ENCODE peak calls at places on chromosomes 4 and X, in nine cellular contexts. One of them, this sample, is unnamed.

GRCh38 chrX:35773958-35774564 is 24.1 kb upstream of the MAGEB16 start:
- DNase-seq in stimulated activated CD4-positive, alpha-beta T cell treated with anti-CD3 and anti-CD28 coated beads, Interleukin-12 subunit alpha, Interleukin-12 subunit beta, amount 100 ng/mL, for 48 hours: no peak
- DNase-seq in kidney epithelial cell: no peak
- DNase-seq in breast epithelium: no peak
- DNase-seq in astrocyte of the spinal cord: no peak
- DNase-seq in NCI-H345: no peak
- DNase-seq in activated T-helper 1 cell treated with anti-CD3 and anti-CD28 coated beads, Interleukin-12 subunit alpha, Interleukin-12 subunit beta, Interleukin-2, Interleukin-4 antibody, amounts not matched to agents 30 ng/mL and 10 ng/mL and 1 ng/mL, durations not matched to agents 14 hours and 24 hours and 36 hours: no peak
- DNase-seq in heart left ventricle: no peak
- DNase-seq in cerebellar cortex: no peak
- DNase-seq in this sample: no peak

GRCh38 chrX:38052096-38052495 is 45.7 kb downstream of the SYTL5 start:
- DNase-seq in kidney epithelial cell: peak; percentile 77
- DNase-seq in cerebellar cortex: no peak
- DNase-seq in NCI-H345: no peak
- DNase-seq in activated T-helper 1 cell treated with anti-CD3 and anti-CD28 coated beads, Interleukin-12 subunit alpha, Interleukin-12 subunit beta, Interleukin-2, Interleukin-4 antibody, amounts not matched to agents 30 ng/mL and 10 ng/mL and 1 ng/mL, durations not matched to agents 14 hours and 24 hours and 36 hours: no peak
- DNase-seq in heart left ventricle: no peak
- DNase-seq in astrocyte of the spinal cord: peak; percentile 88
- DNase-seq in breast epithelium: no peak
- DNase-seq in stimulated activated CD4-positive, alpha-beta T cell treated with anti-CD3 and anti-CD28 coated beads, Interleukin-12 subunit alpha, Interleukin-12 subunit beta, amount 100 ng/mL, for 48 hours: no peak
- DNase-seq in this sample: no peak

GRCh38 chr4:140367738-140368137 is 5.7 kb upstream of the SCOC start:
- DNase-seq in astrocyte of the spinal cord: peak; percentile 61
- DNase-seq in heart left ventricle: no peak
- DNase-seq in kidney epithelial cell: no peak
- DNase-seq in NCI-H345: no peak
- DNase-seq in breast epithelium: no peak
- DNase-seq in stimulated activated CD4-positive, alpha-beta T cell treated with anti-CD3 and anti-CD28 coated beads, Interleukin-12 subunit alpha, Interleukin-12 subunit beta, amount 100 ng/mL, for 48 hours: no peak
- DNase-seq in activated T-helper 1 cell treated with anti-CD3 and anti-CD28 coated beads, Interleukin-12 subunit alpha, Interleukin-12 subunit beta, Interleukin-2, Interleukin-4 antibody, amounts not matched to agents 30 ng/mL and 10 ng/mL and 1 ng/mL, durations not matched to agents 14 hours and 24 hours and 36 hours: no peak
- DNase-seq in cerebellar cortex: no peak
- DNase-seq in this sample: no peak

GRCh38 chrX:6120329-6120728 is 108.3 kb downstream of the NLGN4X start:
- DNase-seq in cerebellar cortex: no peak
- DNase-seq in stimulated activated CD4-positive, alpha-beta T cell treated with anti-CD3 and anti-CD28 coated beads, Interleukin-12 subunit alpha, Interleukin-12 subunit beta, amount 100 ng/mL, for 48 hours: no peak
- DNase-seq in heart left ventricle: no peak
- DNase-seq in activated T-helper 1 cell treated with anti-CD3 and anti-CD28 coated beads, Interleukin-12 subunit alpha, Interleukin-12 subunit beta, Interleukin-2, Interleukin-4 antibody, amounts not matched to agents 30 ng/mL and 10 ng/mL and 1 ng/mL, durations not matched to agents 14 hours and 24 hours and 36 hours: no peak
- DNase-seq in astrocyte of the spinal cord: no peak
- DNase-seq in NCI-H345: no peak
- DNase-seq in kidney epithelial cell: no peak
- DNase-seq in breast epithelium: no peak
- DNase-seq in this sample: no peak

GRCh38 chr4:135236035-135236434 is 1034.4 kb upstream of the PABPC4L start:
- DNase-seq in stimulated activated CD4-positive, alpha-beta T cell treated with anti-CD3 and anti-CD28 coated beads, Interleukin-12 subunit alpha, Interleukin-12 subunit beta, amount 100 ng/mL, for 48 hours: no peak
- DNase-seq in breast epithelium: no peak
- DNase-seq in heart left ventricle: no peak
- DNase-seq in NCI-H345: no peak
- DNase-seq in kidney epithelial cell: no peak
- DNase-seq in cerebellar cortex: no peak
- DNase-seq in astrocyte of the spinal cord: no peak
- DNase-seq in activated T-helper 1 cell treated with anti-CD3 and anti-CD28 coated beads, Interleukin-12 subunit alpha, Interleukin-12 subunit beta, Interleukin-2, Interleukin-4 antibody, amounts not matched to agents 30 ng/mL and 10 ng/mL and 1 ng/mL, durations not matched to agents 14 hours and 24 hours and 36 hours: no peak
- DNase-seq in this sample: no peak

GRCh38 chr4:68606240-68606639 is 30.1 kb upstream of the UGT2B17 start:
- DNase-seq in breast epithelium: no peak
- DNase-seq in heart left ventricle: no peak
- DNase-seq in stimulated activated CD4-positive, alpha-beta T cell treated with anti-CD3 and anti-CD28 coated beads, Interleukin-12 subunit alpha, Interleukin-12 subunit beta, amount 100 ng/mL, for 48 hours: no peak
- DNase-seq in NCI-H345: no peak
- DNase-seq in activated T-helper 1 cell treated with anti-CD3 and anti-CD28 coated beads, Interleukin-12 subunit alpha, Interleukin-12 subunit beta, Interleukin-2, Interleukin-4 antibody, amounts not matched to agents 30 ng/mL and 10 ng/mL and 1 ng/mL, durations not matched to agents 14 hours and 24 hours and 36 hours: no peak
- DNase-seq in kidney epithelial cell: no peak
- DNase-seq in cerebellar cortex: no peak
- DNase-seq in astrocyte of the spinal cord: no peak
- DNase-seq in this sample: no peak

GRCh38 chr4:61003301-61003700 is 196.8 kb upstream of the ADGRL3 start:
- DNase-seq in breast epithelium: no peak
- DNase-seq in kidney epithelial cell: no peak
- DNase-seq in astrocyte of the spinal cord: peak; percentile 49
- DNase-seq in NCI-H345: no peak
- DNase-seq in heart left ventricle: no peak
- DNase-seq in activated T-helper 1 cell treated with anti-CD3 and anti-CD28 coated beads, Interleukin-12 subunit alpha, Interleukin-12 subunit beta, Interleukin-2, Interleukin-4 antibody, amounts not matched to agents 30 ng/mL and 10 ng/mL and 1 ng/mL, durations not matched to agents 14 hours and 24 hours and 36 hours: no peak
- DNase-seq in stimulated activated CD4-positive, alpha-beta T cell treated with anti-CD3 and anti-CD28 coated beads, Interleukin-12 subunit alpha, Interleukin-12 subunit beta, amount 100 ng/mL, for 48 hours: no peak
- DNase-seq in cerebellar cortex: no peak
- DNase-seq in this sample: no peak

GRCh38 chr4:134470544-134470943 is 269.0 kb upstream of the PABPC4L start:
- DNase-seq in kidney epithelial cell: no peak
- DNase-seq in stimulated activated CD4-positive, alpha-beta T cell treated with anti-CD3 and anti-CD28 coated beads, Interleukin-12 subunit alpha, Interleukin-12 subunit beta, amount 100 ng/mL, for 48 hours: no peak
- DNase-seq in astrocyte of the spinal cord: no peak
- DNase-seq in cerebellar cortex: peak; percentile 23
- DNase-seq in heart left ventricle: no peak
- DNase-seq in breast epithelium: no peak
- DNase-seq in activated T-helper 1 cell treated with anti-CD3 and anti-CD28 coated beads, Interleukin-12 subunit alpha, Interleukin-12 subunit beta, Interleukin-2, Interleukin-4 antibody, amounts not matched to agents 30 ng/mL and 10 ng/mL and 1 ng/mL, durations not matched to agents 14 hours and 24 hours and 36 hours: no peak
- DNase-seq in NCI-H345: no peak
- DNase-seq in this sample: no peak

GRCh38 chrX:155134255-155134654 is 62.9 kb downstream of the BRCC3 start:
- DNase-seq in stimulated activated CD4-positive, alpha-beta T cell treated with anti-CD3 and anti-CD28 coated beads, Interleukin-12 subunit alpha, Interleukin-12 subunit beta, amount 100 ng/mL, for 48 hours: no peak
- DNase-seq in cerebellar cortex: no peak
- DNase-seq in activated T-helper 1 cell treated with anti-CD3 and anti-CD28 coated beads, Interleukin-12 subunit alpha, Interleukin-12 subunit beta, Interleukin-2, Interleukin-4 antibody, amounts not matched to agents 30 ng/mL and 10 ng/mL and 1 ng/mL, durations not matched to agents 14 hours and 24 hours and 36 hours: no peak
- DNase-seq in kidney epithelial cell: no peak
- DNase-seq in astrocyte of the spinal cord: no peak
- DNase-seq in heart left ventricle: peak; percentile 13
- DNase-seq in NCI-H345: no peak
- DNase-seq in breast epithelium: no peak
- DNase-seq in this sample: no peak

GRCh38 chrX:123739474-123739873 is 6.6 kb upstream of the THOC2 start:
- DNase-seq in astrocyte of the spinal cord: no peak
- DNase-seq in breast epithelium: no peak
- DNase-seq in kidney epithelial cell: no peak
- DNase-seq in cerebellar cortex: no peak
- DNase-seq in activated T-helper 1 cell treated with anti-CD3 and anti-CD28 coated beads, Interleukin-12 subunit alpha, Interleukin-12 subunit beta, Interleukin-2, Interleukin-4 antibody, amounts not matched to agents 30 ng/mL and 10 ng/mL and 1 ng/mL, durations not matched to agents 14 hours and 24 hours and 36 hours: no peak
- DNase-seq in stimulated activated CD4-positive, alpha-beta T cell treated with anti-CD3 and anti-CD28 coated beads, Interleukin-12 subunit alpha, Interleukin-12 subunit beta, amount 100 ng/mL, for 48 hours: no peak
- DNase-seq in NCI-H345: no peak
- DNase-seq in heart left ventricle: no peak
- DNase-seq in this sample: no peak

GRCh38 chrX:49269768-49270248 is at the start of gene PPP1R3F:
- DNase-seq in kidney epithelial cell: no peak
- DNase-seq in cerebellar cortex: no peak
- DNase-seq in stimulated activated CD4-positive, alpha-beta T cell treated with anti-CD3 and anti-CD28 coated beads, Interleukin-12 subunit alpha, Interleukin-12 subunit beta, amount 100 ng/mL, for 48 hours: peak; percentile 31
- DNase-seq in activated T-helper 1 cell treated with anti-CD3 and anti-CD28 coated beads, Interleukin-12 subunit alpha, Interleukin-12 subunit beta, Interleukin-2, Interleukin-4 antibody, amounts not matched to agents 30 ng/mL and 10 ng/mL and 1 ng/mL, durations not matched to agents 14 hours and 24 hours and 36 hours: no peak
- DNase-seq in NCI-H345: no peak
- DNase-seq in breast epithelium: no peak
- DNase-seq in heart left ventricle: no peak
- DNase-seq in astrocyte of the spinal cord: no peak
- DNase-seq in this sample: no peak

GRCh38 chrX:123648028-123648810 is 84.6 kb downstream of the THOC2 start:
- DNase-seq in stimulated activated CD4-positive, alpha-beta T cell treated with anti-CD3 and anti-CD28 coated beads, Interleukin-12 subunit alpha, Interleukin-12 subunit beta, amount 100 ng/mL, for 48 hours: no peak
- DNase-seq in astrocyte of the spinal cord: peak; percentile 78
- DNase-seq in NCI-H345: peak; percentile 43
- DNase-seq in kidney epithelial cell: peak; percentile 38
- DNase-seq in heart left ventricle: no peak
- DNase-seq in breast epithelium: no peak
- DNase-seq in activated T-helper 1 cell treated with anti-CD3 and anti-CD28 coated beads, Interleukin-12 subunit alpha, Interleukin-12 subunit beta, Interleukin-2, Interleukin-4 antibody, amounts not matched to agents 30 ng/mL and 10 ng/mL and 1 ng/mL, durations not matched to agents 14 hours and 24 hours and 36 hours: peak; percentile 12
- DNase-seq in cerebellar cortex: no peak
- DNase-seq in this sample: no peak

GRCh38 chrX:48022740-48023139 is 16.0 kb downstream of the SPACA5 start:
- DNase-seq in activated T-helper 1 cell treated with anti-CD3 and anti-CD28 coated beads, Interleukin-12 subunit alpha, Interleukin-12 subunit beta, Interleukin-2, Interleukin-4 antibody, amounts not matched to agents 30 ng/mL and 10 ng/mL and 1 ng/mL, durations not matched to agents 14 hours and 24 hours and 36 hours: no peak
- DNase-seq in NCI-H345: no peak
- DNase-seq in cerebellar cortex: no peak
- DNase-seq in kidney epithelial cell: no peak
- DNase-seq in heart left ventricle: no peak
- DNase-seq in breast epithelium: no peak
- DNase-seq in stimulated activated CD4-positive, alpha-beta T cell treated with anti-CD3 and anti-CD28 coated beads, Interleukin-12 subunit alpha, Interleukin-12 subunit beta, amount 100 ng/mL, for 48 hours: no peak
- DNase-seq in astrocyte of the spinal cord: no peak
- DNase-seq in this sample: no peak

GRCh38 chrX:73563740-73564073 is 710 bp downstream of the CHIC1 start:
- DNase-seq in heart left ventricle: no peak
- DNase-seq in stimulated activated CD4-positive, alpha-beta T cell treated with anti-CD3 and anti-CD28 coated beads, Interleukin-12 subunit alpha, Interleukin-12 subunit beta, amount 100 ng/mL, for 48 hours: no peak
- DNase-seq in NCI-H345: no peak
- DNase-seq in activated T-helper 1 cell treated with anti-CD3 and anti-CD28 coated beads, Interleukin-12 subunit alpha, Interleukin-12 subunit beta, Interleukin-2, Interleukin-4 antibody, amounts not matched to agents 30 ng/mL and 10 ng/mL and 1 ng/mL, durations not matched to agents 14 hours and 24 hours and 36 hours: no peak
- DNase-seq in kidney epithelial cell: no peak
- DNase-seq in cerebellar cortex: peak; percentile 46
- DNase-seq in breast epithelium: no peak
- DNase-seq in astrocyte of the spinal cord: peak; percentile 29
- DNase-seq in this sample: no peak

GRCh38 chr4:79682801-79683217 is 274.8 kb upstream of the GK2 start:
- DNase-seq in astrocyte of the spinal cord: peak; percentile 75
- DNase-seq in activated T-helper 1 cell treated with anti-CD3 and anti-CD28 coated beads, Interleukin-12 subunit alpha, Interleukin-12 subunit beta, Interleukin-2, Interleukin-4 antibody, amounts not matched to agents 30 ng/mL and 10 ng/mL and 1 ng/mL, durations not matched to agents 14 hours and 24 hours and 36 hours: no peak
- DNase-seq in heart left ventricle: peak; percentile 35
- DNase-seq in cerebellar cortex: no peak
- DNase-seq in breast epithelium: no peak
- DNase-seq in NCI-H345: no peak
- DNase-seq in stimulated activated CD4-positive, alpha-beta T cell treated with anti-CD3 and anti-CD28 coated beads, Interleukin-12 subunit alpha, Interleukin-12 subunit beta, amount 100 ng/mL, for 48 hours: no peak
- DNase-seq in kidney epithelial cell: no peak
- DNase-seq in this sample: peak; percentile 16

GRCh38 chr4:85968945-85969830 is 390.7 kb downstream of the MAPK10 start:
- DNase-seq in cerebellar cortex: peak; percentile 48
- DNase-seq in breast epithelium: no peak
- DNase-seq in activated T-helper 1 cell treated with anti-CD3 and anti-CD28 coated beads, Interleukin-12 subunit alpha, Interleukin-12 subunit beta, Interleukin-2, Interleukin-4 antibody, amounts not matched to agents 30 ng/mL and 10 ng/mL and 1 ng/mL, durations not matched to agents 14 hours and 24 hours and 36 hours: no peak
- DNase-seq in NCI-H345: peak; percentile 23
- DNase-seq in kidney epithelial cell: peak; percentile 18
- DNase-seq in heart left ventricle: no peak
- DNase-seq in astrocyte of the spinal cord: peak; percentile 74
- DNase-seq in stimulated activated CD4-positive, alpha-beta T cell treated with anti-CD3 and anti-CD28 coated beads, Interleukin-12 subunit alpha, Interleukin-12 subunit beta, amount 100 ng/mL, for 48 hours: no peak
- DNase-seq in this sample: peak; percentile 75

GRCh38 chr4:105896461-105896939 is 1.2 kb downstream of the NPNT start:
- DNase-seq in NCI-H345: peak; percentile 27
- DNase-seq in heart left ventricle: no peak
- DNase-seq in activated T-helper 1 cell treated with anti-CD3 and anti-CD28 coated beads, Interleukin-12 subunit alpha, Interleukin-12 subunit beta, Interleukin-2, Interleukin-4 antibody, amounts not matched to agents 30 ng/mL and 10 ng/mL and 1 ng/mL, durations not matched to agents 14 hours and 24 hours and 36 hours: no peak
- DNase-seq in cerebellar cortex: no peak
- DNase-seq in astrocyte of the spinal cord: no peak
- DNase-seq in stimulated activated CD4-positive, alpha-beta T cell treated with anti-CD3 and anti-CD28 coated beads, Interleukin-12 subunit alpha, Interleukin-12 subunit beta, amount 100 ng/mL, for 48 hours: no peak
- DNase-seq in breast epithelium: no peak
- DNase-seq in kidney epithelial cell: no peak
- DNase-seq in this sample: no peak

GRCh38 chrX:28847423-28847822 is 260.2 kb downstream of the IL1RAPL1 start:
- DNase-seq in heart left ventricle: no peak
- DNase-seq in astrocyte of the spinal cord: peak; percentile 50
- DNase-seq in kidney epithelial cell: no peak
- DNase-seq in NCI-H345: no peak
- DNase-seq in cerebellar cortex: no peak
- DNase-seq in activated T-helper 1 cell treated with anti-CD3 and anti-CD28 coated beads, Interleukin-12 subunit alpha, Interleukin-12 subunit beta, Interleukin-2, Interleukin-4 antibody, amounts not matched to agents 30 ng/mL and 10 ng/mL and 1 ng/mL, durations not matched to agents 14 hours and 24 hours and 36 hours: no peak
- DNase-seq in stimulated activated CD4-positive, alpha-beta T cell treated with anti-CD3 and anti-CD28 coated beads, Interleukin-12 subunit alpha, Interleukin-12 subunit beta, amount 100 ng/mL, for 48 hours: no peak
- DNase-seq in breast epithelium: no peak
- DNase-seq in this sample: peak; percentile 86

GRCh38 chr4:76325072-76325471 is 18.5 kb downstream of the STBD1 start:
- DNase-seq in activated T-helper 1 cell treated with anti-CD3 and anti-CD28 coated beads, Interleukin-12 subunit alpha, Interleukin-12 subunit beta, Interleukin-2, Interleukin-4 antibody, amounts not matched to agents 30 ng/mL and 10 ng/mL and 1 ng/mL, durations not matched to agents 14 hours and 24 hours and 36 hours: no peak
- DNase-seq in NCI-H345: no peak
- DNase-seq in kidney epithelial cell: no peak
- DNase-seq in heart left ventricle: no peak
- DNase-seq in astrocyte of the spinal cord: no peak
- DNase-seq in stimulated activated CD4-positive, alpha-beta T cell treated with anti-CD3 and anti-CD28 coated beads, Interleukin-12 subunit alpha, Interleukin-12 subunit beta, amount 100 ng/mL, for 48 hours: no peak
- DNase-seq in breast epithelium: no peak
- DNase-seq in cerebellar cortex: no peak
- DNase-seq in this sample: no peak

GRCh38 chrX:40278340-40279090 is 180.8 kb upstream of the BCOR start:
- DNase-seq in astrocyte of the spinal cord: peak; percentile 49
- DNase-seq in heart left ventricle: no peak
- DNase-seq in stimulated activated CD4-positive, alpha-beta T cell treated with anti-CD3 and anti-CD28 coated beads, Interleukin-12 subunit alpha, Interleukin-12 subunit beta, amount 100 ng/mL, for 48 hours: peak; percentile 3
- DNase-seq in activated T-helper 1 cell treated with anti-CD3 and anti-CD28 coated beads, Interleukin-12 subunit alpha, Interleukin-12 subunit beta, Interleukin-2, Interleukin-4 antibody, amounts not matched to agents 30 ng/mL and 10 ng/mL and 1 ng/mL, durations not matched to agents 14 hours and 24 hours and 36 hours: peak; percentile 7
- DNase-seq in breast epithelium: no peak
- DNase-seq in NCI-H345: no peak
- DNase-seq in kidney epithelial cell: no peak
- DNase-seq in cerebellar cortex: no peak
- DNase-seq in this sample: no peak

GRCh38 chrX:110322603-110323002 is 4.7 kb upstream of the AMMECR1 start:
- DNase-seq in cerebellar cortex: no peak
- DNase-seq in heart left ventricle: no peak
- DNase-seq in kidney epithelial cell: no peak
- DNase-seq in astrocyte of the spinal cord: peak; percentile 9
- DNase-seq in stimulated activated CD4-positive, alpha-beta T cell treated with anti-CD3 and anti-CD28 coated beads, Interleukin-12 subunit alpha, Interleukin-12 subunit beta, amount 100 ng/mL, for 48 hours: no peak
- DNase-seq in breast epithelium: no peak
- DNase-seq in NCI-H345: peak; percentile 59
- DNase-seq in activated T-helper 1 cell treated with anti-CD3 and anti-CD28 coated beads, Interleukin-12 subunit alpha, Interleukin-12 subunit beta, Interleukin-2, Interleukin-4 antibody, amounts not matched to agents 30 ng/mL and 10 ng/mL and 1 ng/mL, durations not matched to agents 14 hours and 24 hours and 36 hours: no peak
- DNase-seq in this sample: no peak

GRCh38 chr4:121380448-121381147 is at the start of gene QRFPR:
- DNase-seq in cerebellar cortex: no peak
- DNase-seq in kidney epithelial cell: no peak
- DNase-seq in heart left ventricle: peak; percentile 70
- DNase-seq in breast epithelium: no peak
- DNase-seq in stimulated activated CD4-positive, alpha-beta T cell treated with anti-CD3 and anti-CD28 coated beads, Interleukin-12 subunit alpha, Interleukin-12 subunit beta, amount 100 ng/mL, for 48 hours: no peak
- DNase-seq in activated T-helper 1 cell treated with anti-CD3 and anti-CD28 coated beads, Interleukin-12 subunit alpha, Interleukin-12 subunit beta, Interleukin-2, Interleukin-4 antibody, amounts not matched to agents 30 ng/mL and 10 ng/mL and 1 ng/mL, durations not matched to agents 14 hours and 24 hours and 36 hours: no peak
- DNase-seq in astrocyte of the spinal cord: peak; percentile 9
- DNase-seq in NCI-H345: no peak
- DNase-seq in this sample: no peak

GRCh38 chr4:3513807-3514206 is 18.4 kb downstream of the LRPAP1 start:
- DNase-seq in breast epithelium: no peak
- DNase-seq in kidney epithelial cell: no peak
- DNase-seq in heart left ventricle: no peak
- DNase-seq in cerebellar cortex: no peak
- DNase-seq in NCI-H345: no peak
- DNase-seq in stimulated activated CD4-positive, alpha-beta T cell treated with anti-CD3 and anti-CD28 coated beads, Interleukin-12 subunit alpha, Interleukin-12 subunit beta, amount 100 ng/mL, for 48 hours: no peak
- DNase-seq in astrocyte of the spinal cord: no peak
- DNase-seq in activated T-helper 1 cell treated with anti-CD3 and anti-CD28 coated beads, Interleukin-12 subunit alpha, Interleukin-12 subunit beta, Interleukin-2, Interleukin-4 antibody, amounts not matched to agents 30 ng/mL and 10 ng/mL and 1 ng/mL, durations not matched to agents 14 hours and 24 hours and 36 hours: no peak
- DNase-seq in this sample: no peak

GRCh38 chr4:136867465-136867864 is 664.8 kb downstream of the PCDH18 start:
- DNase-seq in kidney epithelial cell: no peak
- DNase-seq in breast epithelium: no peak
- DNase-seq in heart left ventricle: no peak
- DNase-seq in cerebellar cortex: no peak
- DNase-seq in stimulated activated CD4-positive, alpha-beta T cell treated with anti-CD3 and anti-CD28 coated beads, Interleukin-12 subunit alpha, Interleukin-12 subunit beta, amount 100 ng/mL, for 48 hours: no peak
- DNase-seq in astrocyte of the spinal cord: no peak
- DNase-seq in activated T-helper 1 cell treated with anti-CD3 and anti-CD28 coated beads, Interleukin-12 subunit alpha, Interleukin-12 subunit beta, Interleukin-2, Interleukin-4 antibody, amounts not matched to agents 30 ng/mL and 10 ng/mL and 1 ng/mL, durations not matched to agents 14 hours and 24 hours and 36 hours: no peak
- DNase-seq in NCI-H345: no peak
- DNase-seq in this sample: no peak

GRCh38 chr4:163344147-163345050 is 707 bp downstream of the NPY5R start:
- DNase-seq in astrocyte of the spinal cord: peak; percentile 10
- DNase-seq in breast epithelium: no peak
- DNase-seq in heart left ventricle: peak; percentile 52
- DNase-seq in cerebellar cortex: no peak
- DNase-seq in kidney epithelial cell: no peak
- DNase-seq in activated T-helper 1 cell treated with anti-CD3 and anti-CD28 coated beads, Interleukin-12 subunit alpha, Interleukin-12 subunit beta, Interleukin-2, Interleukin-4 antibody, amounts not matched to agents 30 ng/mL and 10 ng/mL and 1 ng/mL, durations not matched to agents 14 hours and 24 hours and 36 hours: no peak
- DNase-seq in stimulated activated CD4-positive, alpha-beta T cell treated with anti-CD3 and anti-CD28 coated beads, Interleukin-12 subunit alpha, Interleukin-12 subunit beta, amount 100 ng/mL, for 48 hours: no peak
- DNase-seq in NCI-H345: no peak
- DNase-seq in this sample: no peak

GRCh38 chrX:96372313-96373046 is 312.2 kb upstream of the DIAPH2 start:
- DNase-seq in heart left ventricle: no peak
- DNase-seq in NCI-H345: no peak
- DNase-seq in cerebellar cortex: peak; percentile 3
- DNase-seq in astrocyte of the spinal cord: peak; percentile 57
- DNase-seq in kidney epithelial cell: no peak
- DNase-seq in stimulated activated CD4-positive, alpha-beta T cell treated with anti-CD3 and anti-CD28 coated beads, Interleukin-12 subunit alpha, Interleukin-12 subunit beta, amount 100 ng/mL, for 48 hours: no peak
- DNase-seq in breast epithelium: no peak
- DNase-seq in activated T-helper 1 cell treated with anti-CD3 and anti-CD28 coated beads, Interleukin-12 subunit alpha, Interleukin-12 subunit beta, Interleukin-2, Interleukin-4 antibody, amounts not matched to agents 30 ng/mL and 10 ng/mL and 1 ng/mL, durations not matched to agents 14 hours and 24 hours and 36 hours: no peak
- DNase-seq in this sample: peak; percentile 27

GRCh38 chr4:155403886-155404285 is 27.1 kb upstream of the MAP9 start:
- DNase-seq in NCI-H345: peak; percentile 6
- DNase-seq in breast epithelium: no peak
- DNase-seq in kidney epithelial cell: no peak
- DNase-seq in cerebellar cortex: peak; percentile 64
- DNase-seq in heart left ventricle: no peak
- DNase-seq in astrocyte of the spinal cord: peak; percentile 59
- DNase-seq in stimulated activated CD4-positive, alpha-beta T cell treated with anti-CD3 and anti-CD28 coated beads, Interleukin-12 subunit alpha, Interleukin-12 subunit beta, amount 100 ng/mL, for 48 hours: no peak
- DNase-seq in activated T-helper 1 cell treated with anti-CD3 and anti-CD28 coated beads, Interleukin-12 subunit alpha, Interleukin-12 subunit beta, Interleukin-2, Interleukin-4 antibody, amounts not matched to agents 30 ng/mL and 10 ng/mL and 1 ng/mL, durations not matched to agents 14 hours and 24 hours and 36 hours: no peak
- DNase-seq in this sample: no peak

GRCh38 chr4:54226399-54227260 is 2.5 kb upstream of the PDGFRA start:
- DNase-seq in stimulated activated CD4-positive, alpha-beta T cell treated with anti-CD3 and anti-CD28 coated beads, Interleukin-12 subunit alpha, Interleukin-12 subunit beta, amount 100 ng/mL, for 48 hours: no peak
- DNase-seq in activated T-helper 1 cell treated with anti-CD3 and anti-CD28 coated beads, Interleukin-12 subunit alpha, Interleukin-12 subunit beta, Interleukin-2, Interleukin-4 antibody, amounts not matched to agents 30 ng/mL and 10 ng/mL and 1 ng/mL, durations not matched to agents 14 hours and 24 hours and 36 hours: no peak
- DNase-seq in heart left ventricle: peak; percentile 74
- DNase-seq in breast epithelium: no peak
- DNase-seq in NCI-H345: no peak
- DNase-seq in kidney epithelial cell: no peak
- DNase-seq in astrocyte of the spinal cord: peak; percentile 76
- DNase-seq in cerebellar cortex: no peak
- DNase-seq in this sample: no peak

GRCh38 chr4:6932475-6932874 is 22.8 kb downstream of the TBC1D14 start:
- DNase-seq in stimulated activated CD4-positive, alpha-beta T cell treated with anti-CD3 and anti-CD28 coated beads, Interleukin-12 subunit alpha, Interleukin-12 subunit beta, amount 100 ng/mL, for 48 hours: no peak
- DNase-seq in astrocyte of the spinal cord: no peak
- DNase-seq in cerebellar cortex: no peak
- DNase-seq in heart left ventricle: no peak
- DNase-seq in activated T-helper 1 cell treated with anti-CD3 and anti-CD28 coated beads, Interleukin-12 subunit alpha, Interleukin-12 subunit beta, Interleukin-2, Interleukin-4 antibody, amounts not matched to agents 30 ng/mL and 10 ng/mL and 1 ng/mL, durations not matched to agents 14 hours and 24 hours and 36 hours: no peak
- DNase-seq in NCI-H345: no peak
- DNase-seq in kidney epithelial cell: no peak
- DNase-seq in breast epithelium: no peak
- DNase-seq in this sample: no peak

GRCh38 chr4:120318447-120318846 is 251.8 kb upstream of the MAD2L1 start:
- DNase-seq in cerebellar cortex: no peak
- DNase-seq in astrocyte of the spinal cord: no peak
- DNase-seq in breast epithelium: no peak
- DNase-seq in NCI-H345: no peak
- DNase-seq in kidney epithelial cell: no peak
- DNase-seq in activated T-helper 1 cell treated with anti-CD3 and anti-CD28 coated beads, Interleukin-12 subunit alpha, Interleukin-12 subunit beta, Interleukin-2, Interleukin-4 antibody, amounts not matched to agents 30 ng/mL and 10 ng/mL and 1 ng/mL, durations not matched to agents 14 hours and 24 hours and 36 hours: no peak
- DNase-seq in heart left ventricle: no peak
- DNase-seq in stimulated activated CD4-positive, alpha-beta T cell treated with anti-CD3 and anti-CD28 coated beads, Interleukin-12 subunit alpha, Interleukin-12 subunit beta, amount 100 ng/mL, for 48 hours: no peak
- DNase-seq in this sample: no peak

GRCh38 chrX:74924449-74925209 is 623 bp downstream of the NEXMIF start:
- DNase-seq in stimulated activated CD4-positive, alpha-beta T cell treated with anti-CD3 and anti-CD28 coated beads, Interleukin-12 subunit alpha, Interleukin-12 subunit beta, amount 100 ng/mL, for 48 hours: peak; percentile 27
- DNase-seq in astrocyte of the spinal cord: peak; percentile 6
- DNase-seq in kidney epithelial cell: no peak
- DNase-seq in cerebellar cortex: peak; percentile 32
- DNase-seq in breast epithelium: peak; percentile 47
- DNase-seq in heart left ventricle: peak; percentile 57
- DNase-seq in NCI-H345: peak; percentile 63
- DNase-seq in activated T-helper 1 cell treated with anti-CD3 and anti-CD28 coated beads, Interleukin-12 subunit alpha, Interleukin-12 subunit beta, Interleukin-2, Interleukin-4 antibody, amounts not matched to agents 30 ng/mL and 10 ng/mL and 1 ng/mL, durations not matched to agents 14 hours and 24 hours and 36 hours: peak; percentile 20
- DNase-seq in this sample: no peak

This sample was measured in hippocampal formation.